ENCODE peak calls at places on chromosome 22, in four cellular contexts. E is ovary, F is transverse colon, H is A549. D is an unnamed sample. For H3K4me1, the result is how much of the 10 kb centered on the place peaks cover.

GRCh38 chr22:41256898-41257260 is 16.1 kb upstream of the CHADL start:
- DNase-seq in E (no peak), F (no peak), H (no peak), D (no peak)

GRCh38 chr22:44935724-44936123 is 74.1 kb downstream of the PHF21B start:
- DNase-seq in E (no peak), F (no peak), H (no peak), D (no peak)

GRCh38 chr22:50702261-50702671 is 29.6 kb downstream of the SHANK3 start:
- DNase-seq in E (peak), F (no peak), H (no peak), D (no peak)

GRCh38 chr22:48893288-48894063 is 934.2 kb downstream of the BRD1 start:
- DNase-seq in E (no peak), F (no peak), H (no peak), D (no peak)

GRCh38 chr22:17980638-17981051 is 43.7 kb downstream of the MICAL3 start:
- DNase-seq in E (no peak), F (peak), H (no peak), D (peak)

GRCh38 chr22:47120399-47120798 is 357.9 kb downstream of the TBC1D22A start:
- DNase-seq in E (no peak), F (no peak), H (no peak), D (no peak)

GRCh38 chr22:38973289-38974169 is 8.6 kb upstream of the APOBEC3B start:
- DNase-seq in E (no peak), F (peak), H (peak), D (no peak)

GRCh38 chr22:20571531-20572007 is 64.2 kb downstream of the MED15 start:
- DNase-seq in E (no peak), F (peak), H (peak), D (no peak)

GRCh38 chr22:30247974-30248373 is 1.4 kb upstream of the LIF start:
- DNase-seq in E (no peak), F (no peak), H (no peak), D (no peak)

GRCh38 chr22:49372111-49372529 is 455.6 kb downstream of the BRD1 start:
- DNase-seq in E (no peak), F (no peak), H (no peak), D (no peak)

GRCh38 chr22:40624770-40625169 is 11.7 kb downstream of the MRTFA start:
- DNase-seq in E (no peak), F (no peak), H (no peak), D (no peak)

GRCh38 chr22:41589260-41589600 is 410 bp downstream of the PMM1 start:
- DNase-seq in E (peak), F (no peak), H (no peak), D (no peak)

GRCh38 chr22:33247758-33248157 is 189.6 kb upstream of the SYN3 start:
- DNase-seq in E (no peak), F (no peak), H (no peak), D (no peak)

GRCh38 chr22:39177791-39178190 is 25.3 kb upstream of the CBX7 start:
- DNase-seq in E (no peak), F (no peak), H (no peak), D (no peak)

GRCh38 chr22:50206599-50206998 is 5.8 kb downstream of the SELENOO start:
- DNase-seq in E (no peak), F (peak), H (peak), D (no peak)

GRCh38 chr22:23458663-23459541 is 121.2 kb downstream of the IGLL1 start:
- DNase-seq in E (peak), F (no peak), H (no peak), D (no peak)

GRCh38 chr22:19663286-19663815 is 51.0 kb upstream of the SEPTIN5 start:
- DNase-seq in E (peak), F (peak), H (no peak), D (peak)

GRCh38 chr22:44461614-44462013 is 36.4 kb downstream of the RTL6 start:
- DNase-seq in E (no peak), F (no peak), H (no peak), D (no peak)

GRCh38 chr22:49916851-49917250 is 1.4 kb downstream of the ALG12 start:
- DNase-seq in E (no peak), F (no peak), H (no peak), D (no peak)

GRCh38 chr22:33242078-33242477 is 183.9 kb upstream of the SYN3 start:
- DNase-seq in E (no peak), F (no peak), H (no peak), D (no peak)

GRCh38 chr22:39954584-39955055 is 5.6 kb upstream of the TMA7B start:
- DNase-seq in E (no peak), F (no peak), H (no peak), D (no peak)

GRCh38 chr22:28917747-28918543 is 34.6 kb downstream of the ZNRF3 start:
- DNase-seq in E (no peak), F (peak), H (peak), D (no peak)

DNA sequence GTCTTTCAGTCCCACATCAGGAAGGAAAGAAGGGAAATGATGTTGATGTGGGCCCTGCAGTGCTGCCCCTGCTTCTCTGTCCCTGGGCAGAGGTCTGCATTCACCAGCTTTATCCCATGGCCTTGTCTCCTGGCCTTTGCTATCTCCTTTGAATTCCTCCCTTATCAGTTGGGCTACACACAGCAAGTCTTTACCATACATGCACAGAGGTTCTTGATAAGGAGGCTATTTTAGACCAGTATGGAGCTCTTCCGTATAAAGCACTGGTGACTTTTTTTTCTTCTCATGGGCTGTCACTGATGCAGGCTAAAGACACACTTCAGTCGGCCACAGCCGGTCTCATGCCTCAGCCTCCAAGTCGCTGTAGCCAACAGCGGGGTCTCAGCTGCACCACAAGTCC is 20.2 kb downstream of the MYO18B start:
- DNase-seq in E (no peak), F (no peak), H (no peak), D (no peak)
- TF ChIP-seq EP300 in E (no peak), F (no peak), H (no peak), D (no peak)

GRCh38 chr22:31248965-31249940 is 37.2 kb downstream of the LIMK2 start:
- DNase-seq in E (no peak), F (no peak), H (no peak), D (no peak)
- H3K4me1 ChIP-seq in E (under half), F (half or more), H (under half), D (half or more)

DNA sequence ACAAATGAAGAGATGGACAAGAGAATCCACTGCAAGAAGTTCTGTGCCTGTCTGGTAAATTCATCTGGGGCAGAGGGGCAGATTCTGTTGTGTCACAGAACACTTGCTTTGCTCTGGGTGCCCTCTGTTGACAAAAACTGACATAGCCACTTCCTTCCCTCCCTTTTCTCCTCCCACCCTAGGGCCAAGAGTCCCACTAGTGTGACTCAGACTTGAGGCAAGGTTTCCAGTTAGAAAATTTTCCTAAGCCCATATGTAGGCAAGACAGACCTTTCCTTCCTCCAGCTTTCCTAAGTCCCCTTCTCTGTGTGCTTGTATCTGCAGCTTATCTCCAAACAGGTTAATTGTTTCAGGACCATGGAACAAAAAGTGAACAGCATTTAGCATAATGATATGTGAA is 106.8 kb downstream of the RBFOX2 start:
- DNase-seq in E (peak), F (peak), H (peak), D (peak)
- TF ChIP-seq CTCF in E (peak), F (peak), H (peak), D (peak)

GRCh38 chr22:43018615-43019014 is 3.7 kb upstream of the PACSIN2 start:
- DNase-seq in E (no peak), F (peak), H (no peak), D (no peak)
- TF ChIP-seq EP300 in E (no peak), F (no peak), H (no peak), D (no peak)

GRCh38 chr22:27344546-27344945 is 457.0 kb downstream of the MN1 start:
- DNase-seq in E (no peak), F (no peak), H (no peak), D (no peak)

GRCh38 chr22:27349456-27349855 is 452.1 kb downstream of the MN1 start:
- DNase-seq in E (no peak), F (no peak), H (no peak), D (no peak)

GRCh38 chr22:27348634-27349033 is 452.9 kb downstream of the MN1 start:
- DNase-seq in E (no peak), F (no peak), H (no peak), D (no peak)

GRCh38 chr22:27347951-27348350 is 453.6 kb downstream of the MN1 start:
- DNase-seq in E (no peak), F (no peak), H (no peak), D (no peak)

DNA sequence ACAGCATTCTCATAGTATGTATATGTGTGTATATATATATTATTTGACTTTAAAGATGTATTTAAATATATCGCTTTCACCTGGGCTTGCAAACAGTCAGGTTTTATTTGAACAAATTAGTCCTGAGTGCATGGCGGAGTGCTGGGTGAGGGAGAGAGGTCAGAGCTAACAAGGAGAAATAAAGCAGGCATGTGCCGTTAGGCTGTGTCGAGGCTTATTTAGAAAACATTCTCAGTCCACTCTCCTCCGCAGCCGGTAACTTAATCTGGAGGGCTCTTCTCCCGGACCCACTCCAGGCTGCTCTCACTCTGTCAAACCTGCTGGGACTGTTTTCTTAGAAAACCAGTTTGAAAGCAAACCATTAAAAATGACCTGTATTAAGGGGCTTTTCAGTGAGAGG is 455.9 kb downstream of the MN1 start:
- DNase-seq in E (no peak), F (no peak), H (no peak), D (no peak)
- H3K4me1 ChIP-seq in E (under half), F (under half), H (under half), D (under half)

DNA sequence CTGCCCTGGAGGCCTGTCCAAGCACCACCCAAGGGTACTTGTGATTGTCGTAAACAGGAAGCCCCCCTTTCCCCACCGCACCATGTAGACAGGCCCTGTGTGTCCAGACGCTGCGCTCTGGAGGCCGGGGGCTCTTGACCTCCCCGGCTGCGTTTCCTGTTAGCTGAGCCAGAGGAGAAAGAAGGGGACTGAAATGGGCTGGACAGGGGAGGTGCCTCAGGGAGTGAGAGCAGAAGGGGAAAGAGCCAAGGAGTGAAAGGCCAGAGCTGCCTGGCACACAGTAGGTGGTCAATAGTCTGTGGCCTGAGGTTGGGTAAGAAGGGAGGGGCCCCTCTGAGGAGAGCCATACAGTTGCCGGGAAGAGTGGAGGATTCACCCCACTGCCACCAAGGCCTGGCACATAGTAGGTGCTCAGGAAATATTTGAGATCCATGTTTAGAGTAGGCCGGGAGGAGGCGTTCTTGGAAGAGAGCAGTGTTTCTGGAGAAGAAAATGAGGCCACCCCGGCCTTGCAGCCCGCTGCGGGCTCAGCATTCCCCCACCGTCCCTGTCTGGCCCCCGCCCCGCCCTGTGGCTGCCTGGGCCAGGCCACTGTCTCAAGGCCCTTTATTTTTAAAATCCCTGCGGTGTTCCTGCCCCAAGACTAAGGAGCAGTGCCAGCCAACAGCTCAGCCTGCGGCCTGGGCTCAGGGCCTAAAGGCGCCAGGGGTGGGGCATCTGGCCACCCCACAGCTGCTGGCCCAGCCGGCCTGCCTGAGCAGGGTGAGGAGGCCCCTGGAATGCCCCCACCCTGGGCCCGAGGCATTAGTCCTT is 13.6 kb upstream of the CDC42EP1 start:
- DNase-seq in E (peak), F (peak), H (no peak), D (no peak)
- TF ChIP-seq CTCF in E (peak), F (no peak), H (no peak), D (no peak)

GRCh38 chr22:25542231-25542630 is 22.2 kb upstream of the GRK3 start:
- DNase-seq in E (no peak), F (no peak), H (no peak), D (no peak)

GRCh38 chr22:25542720-25543402 is 21.6 kb upstream of the GRK3 start:
- DNase-seq in E (no peak), F (no peak), H (no peak), D (no peak)

GRCh38 chr22:25536578-25536977 is 27.9 kb upstream of the GRK3 start:
- DNase-seq in E (no peak), F (no peak), H (no peak), D (no peak)

GRCh38 chr22:25540912-25541660 is 23.4 kb upstream of the GRK3 start:
- DNase-seq in E (no peak), F (no peak), H (no peak), D (no peak)

GRCh38 chr22:25540128-25540790 is 24.2 kb upstream of the GRK3 start:
- DNase-seq in E (no peak), F (no peak), H (no peak), D (no peak)
- TF ChIP-seq EP300 in E (no peak), F (peak), H (no peak), D (no peak)

GRCh38 chr22:26888887-26889286 is 231.5 kb downstream of the MIAT start:
- DNase-seq in E (no peak), F (no peak), H (no peak), D (no peak)
- H3K4me1 ChIP-seq in E (under half), F (under half), H (half or more), D (under half)